ENCODE peak calls at places on chromosomes 16 and 17, in nine cellular contexts. One of them, this sample, is unnamed.

GRCh38 chr17:50722746-50723145 is 3.3 kb downstream of the LUC7L3 start:
- DNase-seq in skeletal muscle cell: no peak
- DNase-seq in HTR-8/SVneo: no peak
- DNase-seq in MM.1S: no peak
- DNase-seq in HT1080: no peak
- DNase-seq in activated T-helper 1 cell treated with anti-CD3 and anti-CD28 coated beads, Interleukin-2, amount 50 U/mL, for 16 hours: no peak
- DNase-seq in ELF-1: no peak
- DNase-seq in upper lobe of left lung: no peak
- DNase-seq in stimulated activated CD4-positive, alpha-beta T cell treated with anti-CD3 and anti-CD28 coated beads, Interleukin-1b, Interleukin-23, amount 100 ng/mL, for 1 hour: no peak
- DNase-seq in this sample: no peak

GRCh38 chr16:86625029-86625428 is 46.7 kb downstream of the FOXL1 start:
- DNase-seq in skeletal muscle cell: no peak
- DNase-seq in HTR-8/SVneo: no peak
- DNase-seq in MM.1S: no peak
- DNase-seq in HT1080: no peak
- DNase-seq in activated T-helper 1 cell treated with anti-CD3 and anti-CD28 coated beads, Interleukin-2, amount 50 U/mL, for 16 hours: no peak
- DNase-seq in ELF-1: no peak
- DNase-seq in upper lobe of left lung: peak
- DNase-seq in stimulated activated CD4-positive, alpha-beta T cell treated with anti-CD3 and anti-CD28 coated beads, Interleukin-1b, Interleukin-23, amount 100 ng/mL, for 1 hour: no peak
- DNase-seq in this sample: no peak

GRCh38 chr16:84198401-84198800 is 7.4 kb downstream of the ADAD2 start:
- DNase-seq in skeletal muscle cell: peak
- DNase-seq in HTR-8/SVneo: no peak
- DNase-seq in MM.1S: no peak
- DNase-seq in HT1080: peak
- DNase-seq in activated T-helper 1 cell treated with anti-CD3 and anti-CD28 coated beads, Interleukin-2, amount 50 U/mL, for 16 hours: no peak
- DNase-seq in ELF-1: no peak
- DNase-seq in upper lobe of left lung: no peak
- DNase-seq in stimulated activated CD4-positive, alpha-beta T cell treated with anti-CD3 and anti-CD28 coated beads, Interleukin-1b, Interleukin-23, amount 100 ng/mL, for 1 hour: no peak
- DNase-seq in this sample: no peak

GRCh38 chr17:81440511-81441244 is 45.4 kb downstream of the BAHCC1 start:
- DNase-seq in skeletal muscle cell: no peak
- DNase-seq in HTR-8/SVneo: peak
- DNase-seq in MM.1S: peak
- DNase-seq in HT1080: peak
- DNase-seq in activated T-helper 1 cell treated with anti-CD3 and anti-CD28 coated beads, Interleukin-2, amount 50 U/mL, for 16 hours: no peak
- DNase-seq in ELF-1: peak
- DNase-seq in upper lobe of left lung: peak
- DNase-seq in stimulated activated CD4-positive, alpha-beta T cell treated with anti-CD3 and anti-CD28 coated beads, Interleukin-1b, Interleukin-23, amount 100 ng/mL, for 1 hour: no peak
- DNase-seq in this sample: no peak

GRCh38 chr16:17467923-17468540 is 2.7 kb downstream of the XYLT1 start:
- DNase-seq in skeletal muscle cell: no peak
- DNase-seq in HTR-8/SVneo: no peak
- DNase-seq in MM.1S: peak
- DNase-seq in HT1080: peak
- DNase-seq in activated T-helper 1 cell treated with anti-CD3 and anti-CD28 coated beads, Interleukin-2, amount 50 U/mL, for 16 hours: no peak
- DNase-seq in ELF-1: peak
- DNase-seq in upper lobe of left lung: no peak
- DNase-seq in stimulated activated CD4-positive, alpha-beta T cell treated with anti-CD3 and anti-CD28 coated beads, Interleukin-1b, Interleukin-23, amount 100 ng/mL, for 1 hour: no peak
- DNase-seq in this sample: no peak

GRCh38 chr17:7407033-7407432 is 612 bp upstream of the NLGN2 start:
- DNase-seq in skeletal muscle cell: no peak
- DNase-seq in HTR-8/SVneo: no peak
- DNase-seq in MM.1S: no peak
- DNase-seq in HT1080: no peak
- DNase-seq in activated T-helper 1 cell treated with anti-CD3 and anti-CD28 coated beads, Interleukin-2, amount 50 U/mL, for 16 hours: no peak
- DNase-seq in ELF-1: peak
- DNase-seq in upper lobe of left lung: no peak
- DNase-seq in stimulated activated CD4-positive, alpha-beta T cell treated with anti-CD3 and anti-CD28 coated beads, Interleukin-1b, Interleukin-23, amount 100 ng/mL, for 1 hour: no peak
- DNase-seq in this sample: no peak

GRCh38 chr16:89604764-89605163 is 8.7 kb upstream of the DPEP1 start:
- DNase-seq in skeletal muscle cell: no peak
- DNase-seq in HTR-8/SVneo: no peak
- DNase-seq in MM.1S: no peak
- DNase-seq in HT1080: no peak
- DNase-seq in activated T-helper 1 cell treated with anti-CD3 and anti-CD28 coated beads, Interleukin-2, amount 50 U/mL, for 16 hours: no peak
- DNase-seq in ELF-1: no peak
- DNase-seq in upper lobe of left lung: peak
- DNase-seq in stimulated activated CD4-positive, alpha-beta T cell treated with anti-CD3 and anti-CD28 coated beads, Interleukin-1b, Interleukin-23, amount 100 ng/mL, for 1 hour: no peak
- DNase-seq in this sample: no peak

GRCh38 chr17:57869599-57870282 is 19.9 kb upstream of the MRPS23 start:
- DNase-seq in skeletal muscle cell: peak
- DNase-seq in HTR-8/SVneo: peak
- DNase-seq in MM.1S: no peak
- DNase-seq in HT1080: peak
- DNase-seq in activated T-helper 1 cell treated with anti-CD3 and anti-CD28 coated beads, Interleukin-2, amount 50 U/mL, for 16 hours: no peak
- DNase-seq in ELF-1: peak
- DNase-seq in upper lobe of left lung: no peak
- DNase-seq in stimulated activated CD4-positive, alpha-beta T cell treated with anti-CD3 and anti-CD28 coated beads, Interleukin-1b, Interleukin-23, amount 100 ng/mL, for 1 hour: no peak
- DNase-seq in this sample: peak

GRCh38 chr17:18158022-18158600 is 25.5 kb upstream of the ALKBH5 start:
- DNase-seq in skeletal muscle cell: peak
- DNase-seq in HTR-8/SVneo: no peak
- DNase-seq in MM.1S: peak
- DNase-seq in HT1080: no peak
- DNase-seq in activated T-helper 1 cell treated with anti-CD3 and anti-CD28 coated beads, Interleukin-2, amount 50 U/mL, for 16 hours: peak
- DNase-seq in ELF-1: peak
- DNase-seq in upper lobe of left lung: peak
- DNase-seq in stimulated activated CD4-positive, alpha-beta T cell treated with anti-CD3 and anti-CD28 coated beads, Interleukin-1b, Interleukin-23, amount 100 ng/mL, for 1 hour: peak
- DNase-seq in this sample: no peak

GRCh38 chr16:4664538-4665418 is 28.6 kb upstream of the NUDT16L1 start:
- DNase-seq in skeletal muscle cell: no peak
- DNase-seq in HTR-8/SVneo: no peak
- DNase-seq in MM.1S: peak
- DNase-seq in HT1080: no peak
- DNase-seq in activated T-helper 1 cell treated with anti-CD3 and anti-CD28 coated beads, Interleukin-2, amount 50 U/mL, for 16 hours: peak
- DNase-seq in ELF-1: peak
- DNase-seq in upper lobe of left lung: no peak
- DNase-seq in stimulated activated CD4-positive, alpha-beta T cell treated with anti-CD3 and anti-CD28 coated beads, Interleukin-1b, Interleukin-23, amount 100 ng/mL, for 1 hour: no peak
- DNase-seq in this sample: no peak

GRCh38 chr16:68382296-68382718 is 66.0 kb downstream of the SMPD3 start:
- DNase-seq in skeletal muscle cell: no peak
- DNase-seq in HTR-8/SVneo: no peak
- DNase-seq in MM.1S: peak
- DNase-seq in HT1080: no peak
- DNase-seq in activated T-helper 1 cell treated with anti-CD3 and anti-CD28 coated beads, Interleukin-2, amount 50 U/mL, for 16 hours: no peak
- DNase-seq in ELF-1: no peak
- DNase-seq in upper lobe of left lung: peak
- DNase-seq in stimulated activated CD4-positive, alpha-beta T cell treated with anti-CD3 and anti-CD28 coated beads, Interleukin-1b, Interleukin-23, amount 100 ng/mL, for 1 hour: no peak
- DNase-seq in this sample: no peak

This sample was measured in RCC 7860.